ENCODE peak calls at places on chromosomes 6 and 20, in nine cellular contexts. One of them, this sample, is unnamed. For H3K4me1, the result is how much of the 10 kb centered on the place peaks cover.

GRCh38 chr6:108167449-108167903 is 1.7 kb downstream of the NR2E1 start:
- DNase-seq in A549: no peak
- DNase-seq in left ventricle myocardium inferior: no peak
- DNase-seq in ovary: no peak
- DNase-seq in CD8-positive, alpha-beta memory T cell: no peak
- DNase-seq in Panc1: no peak
- DNase-seq in heart left ventricle: no peak
- DNase-seq in CD8-positive, alpha-beta T cell: no peak
- DNase-seq in GM23338: peak
- DNase-seq in this sample: no peak

GRCh38 chr20:25058051-25058796 is at the start of gene ACSS1:
- DNase-seq in A549: peak
- DNase-seq in left ventricle myocardium inferior: peak
- DNase-seq in ovary: peak
- DNase-seq in CD8-positive, alpha-beta memory T cell: peak
- DNase-seq in Panc1: no peak
- DNase-seq in heart left ventricle: peak
- DNase-seq in CD8-positive, alpha-beta T cell: peak
- DNase-seq in GM23338: peak
- DNase-seq in this sample: peak

GRCh38 chr20:40955326-40955725 is 73.3 kb upstream of the TOP1 start:
- DNase-seq in A549: no peak
- DNase-seq in left ventricle myocardium inferior: no peak
- DNase-seq in ovary: no peak
- DNase-seq in CD8-positive, alpha-beta memory T cell: no peak
- DNase-seq in Panc1: no peak
- DNase-seq in heart left ventricle: no peak
- DNase-seq in CD8-positive, alpha-beta T cell: no peak
- DNase-seq in GM23338: no peak
- DNase-seq in this sample: no peak

GRCh38 chr6:1856381-1856780 is 246.7 kb downstream of the FOXC1 start:
- DNase-seq in A549: no peak
- DNase-seq in left ventricle myocardium inferior: no peak
- DNase-seq in ovary: no peak
- DNase-seq in CD8-positive, alpha-beta memory T cell: no peak
- DNase-seq in Panc1: no peak
- DNase-seq in heart left ventricle: no peak
- DNase-seq in CD8-positive, alpha-beta T cell: no peak
- DNase-seq in GM23338: no peak
- DNase-seq in this sample: peak

GRCh38 chr6:50249493-50249892 is 199.8 kb upstream of the DEFB112 start:
- DNase-seq in A549: no peak
- DNase-seq in left ventricle myocardium inferior: no peak
- DNase-seq in ovary: no peak
- DNase-seq in CD8-positive, alpha-beta memory T cell: no peak
- DNase-seq in Panc1: no peak
- DNase-seq in heart left ventricle: no peak
- DNase-seq in CD8-positive, alpha-beta T cell: no peak
- DNase-seq in GM23338: no peak
- DNase-seq in this sample: no peak

GRCh38 chr20:56018750-56019149 is 13.4 kb upstream of the CBLN4 start:
- DNase-seq in A549: no peak
- DNase-seq in left ventricle myocardium inferior: no peak
- DNase-seq in ovary: no peak
- DNase-seq in CD8-positive, alpha-beta memory T cell: no peak
- DNase-seq in Panc1: no peak
- DNase-seq in heart left ventricle: no peak
- DNase-seq in CD8-positive, alpha-beta T cell: no peak
- DNase-seq in GM23338: no peak
- DNase-seq in this sample: no peak

GRCh38 chr6:1554881-1555569 is 54.7 kb upstream of the FOXC1 start:
- DNase-seq in A549: peak
- DNase-seq in left ventricle myocardium inferior: peak
- DNase-seq in ovary: peak
- DNase-seq in CD8-positive, alpha-beta memory T cell: peak
- DNase-seq in Panc1: no peak
- DNase-seq in heart left ventricle: peak
- DNase-seq in CD8-positive, alpha-beta T cell: peak
- DNase-seq in GM23338: peak
- DNase-seq in this sample: peak

GRCh38 chr6:108180776-108181175 is 15.0 kb downstream of the NR2E1 start:
- DNase-seq in A549: no peak
- DNase-seq in left ventricle myocardium inferior: no peak
- DNase-seq in ovary: no peak
- DNase-seq in CD8-positive, alpha-beta memory T cell: no peak
- DNase-seq in Panc1: no peak
- DNase-seq in heart left ventricle: no peak
- DNase-seq in CD8-positive, alpha-beta T cell: no peak
- DNase-seq in GM23338: no peak
- DNase-seq in this sample: no peak

GRCh38 chr6:69816569-69816968 is 19.8 kb upstream of the LMBRD1 start:
- DNase-seq in A549: no peak
- DNase-seq in left ventricle myocardium inferior: no peak
- DNase-seq in ovary: no peak
- DNase-seq in CD8-positive, alpha-beta memory T cell: peak
- DNase-seq in Panc1: no peak
- DNase-seq in heart left ventricle: no peak
- DNase-seq in CD8-positive, alpha-beta T cell: peak
- DNase-seq in GM23338: peak
- DNase-seq in this sample: no peak

GRCh38 chr6:80535914-80536565 is 429.6 kb downstream of the BCKDHB start:
- DNase-seq in A549: no peak
- DNase-seq in left ventricle myocardium inferior: no peak
- DNase-seq in ovary: no peak
- DNase-seq in CD8-positive, alpha-beta memory T cell: no peak
- DNase-seq in Panc1: no peak
- DNase-seq in heart left ventricle: no peak
- DNase-seq in CD8-positive, alpha-beta T cell: no peak
- DNase-seq in GM23338: no peak
- DNase-seq in this sample: no peak

GRCh38 chr6:155224031-155224451 is 39.8 kb upstream of the CLDN20 start:
- DNase-seq in A549: peak
- DNase-seq in left ventricle myocardium inferior: no peak
- DNase-seq in ovary: no peak
- DNase-seq in CD8-positive, alpha-beta memory T cell: no peak
- DNase-seq in Panc1: peak
- DNase-seq in heart left ventricle: no peak
- DNase-seq in CD8-positive, alpha-beta T cell: no peak
- DNase-seq in GM23338: no peak
- DNase-seq in this sample: peak

GRCh38 chr6:39296745-39297640 is 17.2 kb downstream of the KCNK17 start:
- DNase-seq in A549: no peak
- DNase-seq in left ventricle myocardium inferior: peak
- DNase-seq in ovary: peak
- DNase-seq in CD8-positive, alpha-beta memory T cell: no peak
- DNase-seq in Panc1: no peak
- DNase-seq in heart left ventricle: peak
- DNase-seq in CD8-positive, alpha-beta T cell: no peak
- DNase-seq in GM23338: no peak
- DNase-seq in this sample: peak

GRCh38 chr20:9119776-9120175 is 50.9 kb downstream of the PLCB4 start:
- DNase-seq in A549: no peak
- DNase-seq in left ventricle myocardium inferior: peak
- DNase-seq in ovary: no peak
- DNase-seq in CD8-positive, alpha-beta memory T cell: no peak
- DNase-seq in Panc1: no peak
- DNase-seq in heart left ventricle: peak
- DNase-seq in CD8-positive, alpha-beta T cell: no peak
- DNase-seq in GM23338: no peak
- DNase-seq in this sample: peak

GRCh38 chr6:138569970-138570715 is 70.8 kb upstream of the NHSL1 start:
- DNase-seq in A549: no peak
- DNase-seq in left ventricle myocardium inferior: no peak
- DNase-seq in ovary: no peak
- DNase-seq in CD8-positive, alpha-beta memory T cell: no peak
- DNase-seq in Panc1: no peak
- DNase-seq in heart left ventricle: no peak
- DNase-seq in CD8-positive, alpha-beta T cell: no peak
- DNase-seq in GM23338: no peak
- DNase-seq in this sample: no peak

GRCh38 chr20:18314786-18315406 is 26.6 kb downstream of the ZNF133 start:
- DNase-seq in A549: peak
- DNase-seq in left ventricle myocardium inferior: no peak
- DNase-seq in ovary: no peak
- DNase-seq in CD8-positive, alpha-beta memory T cell: no peak
- DNase-seq in Panc1: no peak
- DNase-seq in heart left ventricle: no peak
- DNase-seq in CD8-positive, alpha-beta T cell: no peak
- DNase-seq in GM23338: no peak
- DNase-seq in this sample: peak

DNA sequence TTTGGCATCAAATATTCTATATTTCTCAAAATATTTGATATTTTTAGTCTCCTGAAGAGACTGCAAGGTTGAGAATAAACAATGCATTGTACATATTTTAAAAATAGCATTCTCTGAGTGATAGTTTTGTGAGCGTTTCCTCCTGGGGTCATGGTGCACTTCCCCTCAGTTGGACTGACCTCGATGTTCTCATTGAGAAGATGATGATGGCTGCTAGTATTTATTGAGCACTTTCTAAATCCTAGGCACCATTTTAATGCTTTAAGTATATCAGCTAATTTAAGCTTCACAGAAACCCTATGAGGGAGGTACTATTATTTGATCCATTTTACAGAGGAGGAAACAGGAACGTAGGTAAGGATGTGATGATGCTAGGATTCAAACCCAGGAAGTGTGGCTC is 18.2 kb downstream of the DSE start:
- DNase-seq in A549: no peak
- DNase-seq in left ventricle myocardium inferior: no peak
- DNase-seq in ovary: no peak
- DNase-seq in CD8-positive, alpha-beta memory T cell: no peak
- DNase-seq in Panc1: no peak
- DNase-seq in heart left ventricle: no peak
- DNase-seq in CD8-positive, alpha-beta T cell: no peak
- DNase-seq in GM23338: no peak
- DNase-seq in this sample: no peak
- H3K4me1 ChIP-seq in A549: under half
- H3K4me1 ChIP-seq in left ventricle myocardium inferior: half or more
- H3K4me1 ChIP-seq in ovary: under half
- H3K4me1 ChIP-seq in CD8-positive, alpha-beta memory T cell: under half
- H3K4me1 ChIP-seq in Panc1: under half
- H3K4me1 ChIP-seq in heart left ventricle: under half
- H3K4me1 ChIP-seq in CD8-positive, alpha-beta T cell: under half
- H3K4me1 ChIP-seq in GM23338: under half
- H3K4me1 ChIP-seq in this sample: half or more

GRCh38 chr20:51800769-51801219 is 1.5 kb downstream of the SALL4 start:
- DNase-seq in A549: peak
- DNase-seq in left ventricle myocardium inferior: no peak
- DNase-seq in ovary: no peak
- DNase-seq in CD8-positive, alpha-beta memory T cell: no peak
- DNase-seq in Panc1: no peak
- DNase-seq in heart left ventricle: no peak
- DNase-seq in CD8-positive, alpha-beta T cell: no peak
- DNase-seq in GM23338: peak
- DNase-seq in this sample: peak
- H3K4me3 ChIP-seq in A549: peak
- H3K4me3 ChIP-seq in left ventricle myocardium inferior: peak
- H3K4me3 ChIP-seq in ovary: peak
- H3K4me3 ChIP-seq in CD8-positive, alpha-beta memory T cell: no peak
- H3K4me3 ChIP-seq in Panc1: peak
- H3K4me3 ChIP-seq in heart left ventricle: peak
- H3K4me3 ChIP-seq in CD8-positive, alpha-beta T cell: no peak
- H3K4me3 ChIP-seq in GM23338: peak
- H3K4me3 ChIP-seq in this sample: peak

GRCh38 chr6:167112421-167112820 is 10.5 kb upstream of the CCR6 start:
- DNase-seq in A549: no peak
- DNase-seq in left ventricle myocardium inferior: no peak
- DNase-seq in ovary: no peak
- DNase-seq in CD8-positive, alpha-beta memory T cell: no peak
- DNase-seq in Panc1: no peak
- DNase-seq in heart left ventricle: no peak
- DNase-seq in CD8-positive, alpha-beta T cell: no peak
- DNase-seq in GM23338: no peak
- DNase-seq in this sample: no peak
- H3K4me1 ChIP-seq in A549: under half
- H3K4me1 ChIP-seq in left ventricle myocardium inferior: under half
- H3K4me1 ChIP-seq in ovary: under half
- H3K4me1 ChIP-seq in CD8-positive, alpha-beta memory T cell: under half
- H3K4me1 ChIP-seq in Panc1: under half
- H3K4me1 ChIP-seq in heart left ventricle: under half
- H3K4me1 ChIP-seq in CD8-positive, alpha-beta T cell: under half
- H3K4me1 ChIP-seq in GM23338: under half
- H3K4me1 ChIP-seq in this sample: under half

DNA sequence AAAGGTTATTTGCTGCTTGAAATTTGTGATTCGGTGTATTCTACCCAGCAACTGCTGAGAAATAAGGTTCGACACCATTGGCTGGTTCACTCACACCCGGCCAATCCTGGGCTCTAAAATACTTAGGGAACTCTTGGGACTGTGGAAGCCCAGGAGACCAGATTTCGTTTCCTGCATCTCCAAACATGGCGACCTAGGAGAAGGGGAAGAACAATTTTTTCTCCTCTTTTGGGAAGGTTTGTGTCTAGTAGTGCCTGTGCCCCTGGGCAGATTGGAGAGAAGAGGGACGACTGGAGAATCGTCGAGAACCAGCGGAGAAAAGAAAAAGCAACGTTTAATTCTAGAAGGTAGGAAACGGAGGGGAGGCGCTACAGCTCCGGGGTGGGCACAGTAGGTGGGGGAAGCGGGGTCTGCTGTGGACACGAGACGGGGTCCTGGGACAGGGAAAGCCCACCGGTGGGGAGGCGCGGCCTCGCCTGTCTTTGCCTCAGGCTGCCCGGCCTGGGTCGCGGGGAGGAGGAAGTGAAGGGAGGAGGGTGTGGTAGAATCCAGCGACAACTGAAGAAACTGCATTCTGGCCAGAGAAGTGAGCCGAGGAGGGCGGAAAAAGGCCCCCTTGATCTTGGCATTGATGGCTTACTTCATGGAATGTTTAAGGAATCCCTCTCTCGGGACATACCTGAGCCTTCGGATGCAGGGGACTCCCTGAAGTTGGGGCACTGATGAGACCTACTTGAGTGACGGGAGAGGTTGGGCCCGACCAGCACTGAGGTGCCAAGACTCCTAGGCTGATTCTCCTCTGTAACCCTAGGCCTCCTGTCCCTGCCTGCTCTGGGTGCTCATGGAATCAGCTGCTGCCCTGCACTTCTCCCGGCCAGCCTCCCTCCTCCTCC is at the start of gene BTN2A1:
- DNase-seq in A549: peak
- DNase-seq in left ventricle myocardium inferior: peak
- DNase-seq in ovary: peak
- DNase-seq in CD8-positive, alpha-beta memory T cell: peak
- DNase-seq in Panc1: peak
- DNase-seq in heart left ventricle: peak
- DNase-seq in CD8-positive, alpha-beta T cell: peak
- DNase-seq in GM23338: peak
- DNase-seq in this sample: peak
- H3K4me3 ChIP-seq in A549: peak
- H3K4me3 ChIP-seq in left ventricle myocardium inferior: peak
- H3K4me3 ChIP-seq in ovary: peak
- H3K4me3 ChIP-seq in CD8-positive, alpha-beta memory T cell: peak
- H3K4me3 ChIP-seq in Panc1: peak
- H3K4me3 ChIP-seq in heart left ventricle: peak
- H3K4me3 ChIP-seq in CD8-positive, alpha-beta T cell: peak
- H3K4me3 ChIP-seq in GM23338: peak
- H3K4me3 ChIP-seq in this sample: peak

GRCh38 chr6:33319939-33320314 is 2.4 kb upstream of the ZBTB22 start:
- DNase-seq in A549: no peak
- DNase-seq in left ventricle myocardium inferior: no peak
- DNase-seq in ovary: no peak
- DNase-seq in CD8-positive, alpha-beta memory T cell: no peak
- DNase-seq in Panc1: no peak
- DNase-seq in heart left ventricle: no peak
- DNase-seq in CD8-positive, alpha-beta T cell: no peak
- DNase-seq in GM23338: no peak
- DNase-seq in this sample: no peak
- H3K4me1 ChIP-seq in A549: under half
- H3K4me1 ChIP-seq in left ventricle myocardium inferior: half or more
- H3K4me1 ChIP-seq in ovary: under half
- H3K4me1 ChIP-seq in CD8-positive, alpha-beta memory T cell: half or more
- H3K4me1 ChIP-seq in Panc1: half or more
- H3K4me1 ChIP-seq in heart left ventricle: under half
- H3K4me1 ChIP-seq in CD8-positive, alpha-beta T cell: half or more
- H3K4me1 ChIP-seq in GM23338: under half
- H3K4me1 ChIP-seq in this sample: half or more

GRCh38 chr6:63529498-63529897 is 42.8 kb upstream of the LOC128125822 start:
- DNase-seq in A549: peak
- DNase-seq in left ventricle myocardium inferior: no peak
- DNase-seq in ovary: no peak
- DNase-seq in CD8-positive, alpha-beta memory T cell: no peak
- DNase-seq in Panc1: no peak
- DNase-seq in heart left ventricle: no peak
- DNase-seq in CD8-positive, alpha-beta T cell: no peak
- DNase-seq in GM23338: no peak
- DNase-seq in this sample: no peak
- H3K4me3 ChIP-seq in A549: peak
- H3K4me3 ChIP-seq in left ventricle myocardium inferior: no peak
- H3K4me3 ChIP-seq in ovary: no peak
- H3K4me3 ChIP-seq in CD8-positive, alpha-beta memory T cell: no peak
- H3K4me3 ChIP-seq in Panc1: no peak
- H3K4me3 ChIP-seq in heart left ventricle: no peak
- H3K4me3 ChIP-seq in CD8-positive, alpha-beta T cell: no peak
- H3K4me3 ChIP-seq in GM23338: no peak
- H3K4me3 ChIP-seq in this sample: no peak